ENCODE peak calls at places on chromosomes 11 and 22, in five cellular contexts. D is nucleus accumbens, X is amygdala, Y is NCI-H146, L is GM20000. T is an unnamed sample.

GRCh38 chr11:73585834-73586575 is 11.9 kb downstream of the FAM168A start:
- DNase-seq in D (no peak), X (no peak), Y (no peak), L (no peak), T (no peak)

GRCh38 chr11:108319541-108320145 is 96.8 kb downstream of the ATM start:
- DNase-seq in D (no peak), X (no peak), Y (no peak), L (no peak), T (no peak)

GRCh38 chr22:27662359-27663030 is 139.1 kb downstream of the MN1 start:
- DNase-seq in D (peak; percentile 12), X (peak; percentile 19), Y (no peak), L (no peak), T (no peak)

GRCh38 chr11:32279672-32280071 is 155.7 kb downstream of the WT1 start:
- DNase-seq in D (no peak), X (no peak), Y (no peak), L (no peak), T (no peak)

GRCh38 chr11:3167143-3168119 is 2.3 kb upstream of the OSBPL5 start:
- DNase-seq in D (no peak), X (no peak), Y (no peak), L (no peak), T (peak; percentile 24)

GRCh38 chr11:124301482-124301881 is 12.3 kb downstream of the OR8D1 start:
- DNase-seq in D (no peak), X (no peak), Y (no peak), L (no peak), T (peak; percentile 72)

GRCh38 chr11:19395050-19395449 is 154.3 kb upstream of the E2F8 start:
- DNase-seq in D (no peak), X (no peak), Y (no peak), L (no peak), T (no peak)

GRCh38 chr11:75400110-75400865 is 970 bp downstream of the RPS3 start:
- DNase-seq in D (no peak), X (no peak), Y (no peak), L (no peak), T (no peak)

GRCh38 chr11:21374381-21374780 is 705.0 kb downstream of the NELL1 start:
- DNase-seq in D (no peak), X (no peak), Y (no peak), L (no peak), T (no peak)

GRCh38 chr22:50221410-50222300 is 20.8 kb downstream of the SELENOO start:
- DNase-seq in D (no peak), X (no peak), Y (no peak), L (no peak), T (no peak)

GRCh38 chr22:39144101-39144815 is 8.2 kb downstream of the CBX7 start:
- DNase-seq in D (no peak), X (no peak), Y (peak; percentile 23), L (peak; percentile 82), T (no peak)

GRCh38 chr22:46812786-46813185 is 50.3 kb downstream of the TBC1D22A start:
- DNase-seq in D (no peak), X (no peak), Y (no peak), L (no peak), T (no peak)

GRCh38 chr11:2825261-2825885 is 60.2 kb downstream of the CDKN1C start:
- DNase-seq in D (no peak), X (no peak), Y (no peak), L (no peak), T (no peak)

GRCh38 chr11:2666828-2667570 is 32.8 kb downstream of the KCNQ1OT1 start:
- DNase-seq in D (no peak), X (no peak), Y (no peak), L (no peak), T (no peak)

GRCh38 chr11:26860411-26860810 is 133.5 kb upstream of the FIBIN start:
- DNase-seq in D (no peak), X (no peak), Y (no peak), L (no peak), T (no peak)

GRCh38 chr22:21641417-21641794 is 696 bp upstream of the SDF2L1 start:
- DNase-seq in D (no peak), X (no peak), Y (peak; percentile 42), L (peak; percentile 52), T (no peak)

GRCh38 chr11:17764446-17765218 is 30.1 kb downstream of the KCNC1 start:
- DNase-seq in D (no peak), X (no peak), Y (peak; percentile 59), L (no peak), T (no peak)

GRCh38 chr11:83034673-83035014 is 37.1 kb downstream of the RAB30 start:
- DNase-seq in D (no peak), X (no peak), Y (no peak), L (no peak), T (no peak)

GRCh38 chr11:112972399-112973115 is 11.3 kb downstream of the NCAM1 start:
- DNase-seq in D (no peak), X (no peak), Y (no peak), L (no peak), T (no peak)

GRCh38 chr11:74371269-74372039 is 26.8 kb downstream of the PGM2L1 start:
- DNase-seq in D (no peak), X (no peak), Y (peak; percentile 94), L (no peak), T (no peak)

GRCh38 chr11:59206635-59207034 is 6.1 kb downstream of the MPEG1 start:
- DNase-seq in D (no peak), X (no peak), Y (peak; percentile 48), L (no peak), T (peak; percentile 39)

T was measured in head of caudate nucleus.